ENCODE peak calls at places on chromosomes 5 and 9, in ten cellular contexts. One of them, this sample, is unnamed.

GRCh38 chr5:41843456-41844112 is 26.6 kb downstream of the OXCT1 start:
- DNase-seq in kidney epithelial cell: peak
- DNase-seq in NCI-H345: peak
- DNase-seq in germinal center: peak
- DNase-seq in CD8-positive, alpha-beta T cell: no peak
- DNase-seq in M059J: peak
- DNase-seq in NCI-H774: peak
- DNase-seq in iPS-NIHi11: peak
- DNase-seq in adipocyte: peak
- DNase-seq in NCI-H1417: peak
- DNase-seq in this sample: peak

GRCh38 chr9:112699230-112699629 is 18.7 kb downstream of the INIP start:
- DNase-seq in kidney epithelial cell: no peak
- DNase-seq in NCI-H345: no peak
- DNase-seq in germinal center: no peak
- DNase-seq in CD8-positive, alpha-beta T cell: no peak
- DNase-seq in M059J: no peak
- DNase-seq in NCI-H774: no peak
- DNase-seq in iPS-NIHi11: no peak
- DNase-seq in adipocyte: no peak
- DNase-seq in NCI-H1417: no peak
- DNase-seq in this sample: no peak

GRCh38 chr5:170393235-170393634 is 4.1 kb upstream of the KCNMB1 start:
- DNase-seq in kidney epithelial cell: no peak
- DNase-seq in NCI-H345: peak
- DNase-seq in germinal center: peak
- DNase-seq in CD8-positive, alpha-beta T cell: peak
- DNase-seq in M059J: peak
- DNase-seq in NCI-H774: no peak
- DNase-seq in iPS-NIHi11: no peak
- DNase-seq in adipocyte: no peak
- DNase-seq in NCI-H1417: no peak
- DNase-seq in this sample: no peak

GRCh38 chr5:1390861-1391600 is 46.1 kb upstream of the CLPTM1L start:
- DNase-seq in kidney epithelial cell: no peak
- DNase-seq in NCI-H345: peak
- DNase-seq in germinal center: no peak
- DNase-seq in CD8-positive, alpha-beta T cell: no peak
- DNase-seq in M059J: no peak
- DNase-seq in NCI-H774: peak
- DNase-seq in iPS-NIHi11: no peak
- DNase-seq in adipocyte: no peak
- DNase-seq in NCI-H1417: peak
- DNase-seq in this sample: no peak

GRCh38 chr5:173689713-173690360 is 73.4 kb upstream of the BOD1 start:
- DNase-seq in kidney epithelial cell: no peak
- DNase-seq in NCI-H345: no peak
- DNase-seq in germinal center: peak
- DNase-seq in CD8-positive, alpha-beta T cell: no peak
- DNase-seq in M059J: no peak
- DNase-seq in NCI-H774: no peak
- DNase-seq in iPS-NIHi11: no peak
- DNase-seq in adipocyte: no peak
- DNase-seq in NCI-H1417: no peak
- DNase-seq in this sample: no peak

GRCh38 chr9:89797970-89798369 is 193.2 kb downstream of the GADD45G start:
- DNase-seq in kidney epithelial cell: no peak
- DNase-seq in NCI-H345: peak
- DNase-seq in germinal center: no peak
- DNase-seq in CD8-positive, alpha-beta T cell: no peak
- DNase-seq in M059J: no peak
- DNase-seq in NCI-H774: no peak
- DNase-seq in iPS-NIHi11: no peak
- DNase-seq in adipocyte: no peak
- DNase-seq in NCI-H1417: peak
- DNase-seq in this sample: no peak

GRCh38 chr5:147742151-147742550 is 40.4 kb downstream of the JAKMIP2 start:
- DNase-seq in kidney epithelial cell: no peak
- DNase-seq in NCI-H345: no peak
- DNase-seq in germinal center: no peak
- DNase-seq in CD8-positive, alpha-beta T cell: no peak
- DNase-seq in M059J: no peak
- DNase-seq in NCI-H774: no peak
- DNase-seq in iPS-NIHi11: no peak
- DNase-seq in adipocyte: no peak
- DNase-seq in NCI-H1417: no peak
- DNase-seq in this sample: no peak

GRCh38 chr5:88736494-88736893 is 146.5 kb downstream of the MEF2C start:
- DNase-seq in kidney epithelial cell: no peak
- DNase-seq in NCI-H345: no peak
- DNase-seq in germinal center: peak
- DNase-seq in CD8-positive, alpha-beta T cell: no peak
- DNase-seq in M059J: no peak
- DNase-seq in NCI-H774: no peak
- DNase-seq in iPS-NIHi11: no peak
- DNase-seq in adipocyte: no peak
- DNase-seq in NCI-H1417: no peak
- DNase-seq in this sample: no peak

GRCh38 chr5:158287643-158288228 is 428.8 kb upstream of the CLINT1 start:
- DNase-seq in kidney epithelial cell: peak
- DNase-seq in NCI-H345: no peak
- DNase-seq in germinal center: no peak
- DNase-seq in CD8-positive, alpha-beta T cell: no peak
- DNase-seq in M059J: peak
- DNase-seq in NCI-H774: no peak
- DNase-seq in iPS-NIHi11: no peak
- DNase-seq in adipocyte: peak
- DNase-seq in NCI-H1417: peak
- DNase-seq in this sample: peak